ENCODE peak calls at places on chromosomes 1 and 21, in eight cellular contexts. W is activated CD4-positive, CD25-positive, alpha-beta regulatory T cell treated with anti-CD3 and anti-CD28 coated beads, Interleukin-2, amount 50 U/mL, for 16 hours; V is osteoblast; N is COR-L47; J is M059J; R is foreskin fibroblast; C is stimulated activated CD4-positive, alpha-beta T cell treated with anti-CD3 and anti-CD28 coated beads, Interleukin-1b, Interleukin-23, amount 100 ng/mL, for 48 hours; L is fibroblast of lung. Z is an unnamed sample.

GRCh38 chr1:113579256-113580018 is 179.8 kb downstream of the PHTF1 start:
- DNase-seq in W (no peak), R (no peak), N (no peak), J (no peak), V (no peak), C (no peak), L (peak; percentile 23), Z (no peak)

GRCh38 chr1:202179828-202180750 is 13.5 kb upstream of the LGR6 start:
- DNase-seq in W (no peak), J (no peak), R (no peak), C (no peak), N (no peak), V (no peak), L (no peak), Z (no peak)

GRCh38 chr21:29148535-29148934 is 18.1 kb downstream of the MAP3K7CL start:
- DNase-seq in V (peak; percentile 53), L (peak; percentile 89), J (peak; percentile 92), R (peak; percentile 64), W (no peak), C (no peak), N (no peak), Z (no peak)

GRCh38 chr1:79896136-79896535 is 889.6 kb upstream of the ADGRL4 start:
- DNase-seq in J (no peak), V (no peak), N (no peak), C (no peak), W (no peak), L (no peak), R (no peak), Z (peak; percentile 34)

GRCh38 chr1:235838021-235838420 is 28.7 kb downstream of the LYST start:
- DNase-seq in V (no peak), W (no peak), J (no peak), N (no peak), R (no peak), C (no peak), L (no peak), Z (no peak)

GRCh38 chr21:40947713-40948112 is 100.8 kb upstream of the DSCAM start:
- DNase-seq in N (no peak), L (no peak), V (no peak), C (no peak), J (no peak), W (no peak), R (no peak), Z (no peak)

GRCh38 chr21:37555672-37556261 is 189.2 kb downstream of the DYRK1A start:
- DNase-seq in C (no peak), R (no peak), L (no peak), J (no peak), V (no peak), W (no peak), N (no peak), Z (no peak)

GRCh38 chr1:84117868-84118267 is 26.2 kb upstream of the PRKACB start:
- DNase-seq in C (no peak), L (peak; percentile 65), R (peak; percentile 55), W (no peak), N (no peak), V (no peak), J (peak; percentile 20), Z (no peak)

GRCh38 chr1:233445737-233446136 is 118.2 kb downstream of the MAP3K21 start:
- DNase-seq in W (no peak), V (no peak), J (no peak), C (no peak), R (no peak), L (no peak), N (no peak), Z (no peak)

GRCh38 chr1:206112600-206113301 is 4.4 kb downstream of the AVPR1B start:
- DNase-seq in V (peak; percentile 54), L (no peak), C (no peak), N (peak; percentile 53), W (no peak), J (no peak), R (no peak), Z (no peak)

GRCh38 chr1:71706030-71706671 is 576.2 kb downstream of the NEGR1 start:
- DNase-seq in V (no peak), W (no peak), L (no peak), J (no peak), R (no peak), N (no peak), C (no peak), Z (no peak)

GRCh38 chr1:65431111-65431705 is 10.7 kb downstream of the LEPR start:
- DNase-seq in R (no peak), N (peak; percentile 42), W (no peak), J (peak; percentile 54), V (peak; percentile 31), L (peak; percentile 36), C (no peak), Z (peak; percentile 28)

GRCh38 chr1:20634594-20635084 is 1.4 kb downstream of the PINK1 start:
- DNase-seq in W (no peak), N (peak; percentile 40), V (peak; percentile 84), R (peak; percentile 28), J (peak; percentile 85), L (peak; percentile 58), C (no peak), Z (peak; percentile 33)

Z was measured in retina.